ENCODE peak calls at places on chromosomes 6 and 20, in four cellular contexts. M, L, R and F are unnamed samples.

GRCh38 chr6:147689398-147689797 is 180.9 kb downstream of the SAMD5 start:
- DNase-seq in M (no peak), L (no peak), R (no peak), F (peak; percentile 61)

GRCh38 chr6:150755042-150755441 is 110.5 kb upstream of the MTHFD1L start:
- DNase-seq in M (no peak), L (peak; percentile 59), R (no peak), F (no peak)

GRCh38 chr6:158928068-158928467 is 71.9 kb downstream of the RSPH3 start:
- DNase-seq in M (no peak), L (no peak), R (no peak), F (no peak)

GRCh38 chr6:54801669-54802068 is 44.9 kb upstream of the FAM83B start:
- DNase-seq in M (peak; percentile 83), L (peak; percentile 88), R (peak; percentile 76), F (peak; percentile 96)

GRCh38 chr6:155216312-155217028 is 47.3 kb upstream of the CLDN20 start:
- DNase-seq in M (no peak), L (no peak), R (no peak), F (no peak)

GRCh38 chr6:70651326-70651905 is 16.3 kb upstream of the SMAP1 start:
- DNase-seq in M (no peak), L (no peak), R (peak; percentile 46), F (no peak)

GRCh38 chr6:15453622-15454021 is 207.8 kb downstream of the JARID2 start:
- DNase-seq in M (no peak), L (no peak), R (no peak), F (no peak)

GRCh38 chr6:131867744-131868143 is 59.9 kb downstream of the ENPP1 start:
- DNase-seq in M (no peak), L (no peak), R (no peak), F (no peak)

GRCh38 chr6:41306187-41306854 is 19.8 kb upstream of the TREM1 start:
- DNase-seq in M (peak; percentile 58), L (peak; percentile 57), R (peak; percentile 52), F (peak; percentile 64)

GRCh38 chr6:37547564-37548061 is 47.9 kb upstream of the CCDC167 start:
- DNase-seq in M (no peak), L (peak; percentile 49), R (peak; percentile 91), F (peak; percentile 93)

GRCh38 chr6:159941286-159942113 is 27.4 kb upstream of the IGF2R start:
- DNase-seq in M (peak; percentile 12), L (peak; percentile 38), R (peak; percentile 51), F (peak; percentile 50)

GRCh38 chr6:115058414-115059211 is 715.8 kb upstream of the HS3ST5 start:
- DNase-seq in M (no peak), L (no peak), R (no peak), F (no peak)

GRCh38 chr6:92507552-92507951 is 911.8 kb downstream of the EPHA7 start:
- DNase-seq in M (no peak), L (no peak), R (no peak), F (no peak)

GRCh38 chr6:642805-643204 is 14.1 kb downstream of the HUS1B start:
- DNase-seq in M (no peak), L (no peak), R (no peak), F (no peak)

GRCh38 chr6:32816746-32817204 is at the start of gene HLA-DOB:
- DNase-seq in M (peak; percentile 40), L (peak; percentile 37), R (peak; percentile 92), F (peak; percentile 83)

GRCh38 chr20:19376451-19376971 is 164.1 kb downstream of the SLC24A3 start:
- DNase-seq in M (no peak), L (no peak), R (no peak), F (no peak)

GRCh38 chr6:138107078-138107751 is at the start of gene PERP:
- DNase-seq in M (peak; percentile 57), L (peak; percentile 28), R (peak; percentile 89), F (peak; percentile 66)

GRCh38 chr6:132023490-132023889 is 72.3 kb upstream of the CCN2 start:
- DNase-seq in M (peak; percentile 26), L (peak; percentile 27), R (no peak), F (no peak)

GRCh38 chr6:27630727-27631613 is 158.1 kb upstream of the ZNF184 start:
- DNase-seq in M (peak; percentile 44), L (peak; percentile 87), R (peak; percentile 79), F (peak; percentile 60)

GRCh38 chr6:4896401-4896800 is 107.4 kb downstream of the RPP40 start:
- DNase-seq in M (no peak), L (no peak), R (no peak), F (no peak)

GRCh38 chr6:147675281-147675680 is 166.8 kb downstream of the SAMD5 start:
- DNase-seq in M (no peak), L (no peak), R (peak; percentile 97), F (no peak)

GRCh38 chr6:159828074-159828473 is 28.0 kb downstream of the PNLDC1 start:
- DNase-seq in M (no peak), L (peak; percentile 30), R (no peak), F (no peak)

GRCh38 chr20:56439784-56440291 is 27.8 kb downstream of the CASS4 start:
- DNase-seq in M (no peak), L (peak; percentile 19), R (peak; percentile 37), F (no peak)

GRCh38 chr20:21699216-21699508 is 6.3 kb upstream of the PAX1 start:
- DNase-seq in M (no peak), L (no peak), R (no peak), F (no peak)

GRCh38 chr6:30730611-30731435 is 10.7 kb downstream of the TUBB start:
- DNase-seq in M (peak; percentile 77), L (peak; percentile 69), R (peak; percentile 88), F (peak; percentile 86)

GRCh38 chr6:28589952-28590340 is 64.3 kb downstream of the GPX5 start:
- DNase-seq in M (no peak), L (no peak), R (no peak), F (no peak)

GRCh38 chr20:15318682-15319081 is 981.3 kb upstream of the FLRT3 start:
- DNase-seq in M (no peak), L (no peak), R (no peak), F (no peak)

GRCh38 chr20:5489596-5489995 is 172.8 kb upstream of the PROKR2 start:
- DNase-seq in M (no peak), L (no peak), R (no peak), F (no peak)

GRCh38 chr20:51447765-51448148 is 94.8 kb downstream of the NFATC2 start:
- DNase-seq in M (no peak), L (no peak), R (no peak), F (no peak)

GRCh38 chr6:129732034-129732433 is 22.1 kb upstream of the ARHGAP18 start:
- DNase-seq in M (no peak), L (no peak), R (no peak), F (no peak)

GRCh38 chr6:85250586-85251216 is 199.2 kb upstream of the NT5E start:
- DNase-seq in M (no peak), L (no peak), R (no peak), F (peak; percentile 33)

GRCh38 chr6:134510121-134510520 is 192.2 kb upstream of the SGK1 start:
- DNase-seq in M (no peak), L (no peak), R (peak; percentile 84), F (peak; percentile 68)

GRCh38 chr20:25207960-25208534 is 12.5 kb downstream of the ENTPD6 start:
- DNase-seq in M (no peak), L (no peak), R (no peak), F (no peak)

GRCh38 chr6:106122306-106122940 is 36.3 kb downstream of the PRDM1 start:
- DNase-seq in M (no peak), L (no peak), R (no peak), F (no peak)

GRCh38 chr6:108622601-108623335 is 62.1 kb downstream of the FOXO3 start:
- DNase-seq in M (no peak), L (no peak), R (peak; percentile 37), F (peak; percentile 87)

GRCh38 chr20:52076164-52076563 is 115.4 kb downstream of the ZFP64 start:
- DNase-seq in M (no peak), L (peak; percentile 45), R (no peak), F (no peak)

GRCh38 chr20:17995967-17996819 is 27.4 kb downstream of the MGME1 start:
- DNase-seq in M (peak; percentile 26), L (peak; percentile 78), R (peak; percentile 55), F (peak; percentile 57)

GRCh38 chr20:6693178-6693807 is 74.2 kb upstream of the BMP2 start:
- DNase-seq in M (no peak), L (no peak), R (no peak), F (peak; percentile 35)

GRCh38 chr20:4229415-4229814 is 214.1 kb upstream of the RNF24 start:
- DNase-seq in M (no peak), L (no peak), R (no peak), F (no peak)

GRCh38 chr20:4226330-4227084 is 211.1 kb upstream of the RNF24 start:
- DNase-seq in M (no peak), L (no peak), R (no peak), F (no peak)

GRCh38 chr20:4230185-4230584 is 214.8 kb upstream of the RNF24 start:
- DNase-seq in M (no peak), L (no peak), R (no peak), F (no peak)

GRCh38 chr20:4225778-4226177 is 210.4 kb upstream of the RNF24 start:
- DNase-seq in M (no peak), L (no peak), R (peak; percentile 71), F (peak; percentile 63)

DNA sequence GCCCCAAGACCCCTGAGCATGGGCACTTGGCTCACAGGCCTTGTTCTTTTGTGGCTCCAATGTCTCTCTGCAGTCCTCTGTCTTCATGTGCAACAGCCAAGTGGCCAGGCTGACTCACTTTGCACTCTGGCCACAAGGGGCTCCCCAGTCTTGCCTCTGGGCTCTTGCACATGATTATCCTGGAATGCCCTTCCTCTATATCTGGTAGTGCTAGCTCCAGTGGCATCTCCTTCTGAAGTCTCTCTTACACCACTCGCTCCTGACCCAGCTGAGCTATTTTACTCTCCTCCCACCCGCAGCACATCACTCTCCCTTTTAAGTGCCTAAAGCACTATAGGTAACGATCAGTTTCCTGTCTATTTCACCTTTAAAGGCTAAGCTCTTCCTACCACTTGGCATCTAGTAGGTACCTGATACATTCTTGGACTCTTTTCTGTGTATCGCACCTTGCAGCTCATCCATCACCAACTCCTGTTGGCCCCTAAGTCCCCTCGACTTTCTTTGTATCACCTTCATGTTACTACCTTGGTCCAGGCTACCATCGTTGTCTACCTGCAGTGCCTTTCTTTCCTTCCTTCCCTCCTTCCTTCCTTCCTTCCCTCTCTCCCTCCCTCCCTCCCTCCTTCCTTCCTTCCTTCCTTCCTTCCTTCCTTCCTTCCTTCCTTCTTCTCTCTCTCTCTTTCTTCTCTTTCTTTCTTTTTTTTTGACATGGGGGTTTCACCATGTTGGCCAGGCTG is 211.9 kb upstream of the RNF24 start:
- DNase-seq in M (no peak), L (peak; percentile 74), R (peak; percentile 63), F (peak; percentile 37)
- H3K4me3 ChIP-seq in M (no peak overlapping the region), L (no peak overlapping the region), R (no peak overlapping the region), F (no peak overlapping the region)

GRCh38 chr20:1163653-1164052 is 21.1 kb downstream of the TMEM74B start:
- DNase-seq in M (no peak), L (no peak), R (no peak), F (no peak)
- H3K36me3 ChIP-seq in M (peaks cover 45% of the 10 kb centered on the region), L (peaks cover 33% of the 10 kb centered on the region), R (peaks cover 40% of the 10 kb centered on the region), F (peaks cover 25% of the 10 kb centered on the region)

GRCh38 chr20:50116368-50116999 is 3.5 kb upstream of the UBE2V1 start:
- DNase-seq in M (no peak), L (no peak), R (no peak), F (no peak)
- H3K4me3 ChIP-seq in M (peak overlapping the region; percentile 64), L (peak overlapping the region; percentile 51), R (peak overlapping the region; percentile 37), F (peak overlapping the region; percentile 31)

GRCh38 chr6:56505861-56506260 is 136.8 kb downstream of the DST start:
- DNase-seq in M (no peak), L (no peak), R (no peak), F (no peak)
- H3K36me3 ChIP-seq in M (peaks cover 8% of the 10 kb centered on the region), L (peaks cover under 1% of the 10 kb centered on the region), R (peaks cover 41% of the 10 kb centered on the region), F (peaks cover 8% of the 10 kb centered on the region)